ENCODE peak calls at places on chromosomes 6 and 20, in eight cellular contexts. X, P, R, F, S, V, D and I are unnamed samples.

GRCh38 chr6:158640519-158640918 is 4.0 kb downstream of the DYNLT1 start:
- DNase-seq in V (peak; percentile 20), S (peak; percentile 41), F (no peak), D (no peak), R (peak; percentile 12), P (no peak), X (no peak), I (no peak)

GRCh38 chr6:12572884-12573824 is 143.4 kb upstream of the PHACTR1 start:
- DNase-seq in S (no peak), R (peak; percentile 25), F (no peak), P (peak; percentile 92), D (no peak), V (no peak), X (peak; percentile 73), I (peak; percentile 73)

GRCh38 chr20:58192567-58192966 is 35.9 kb downstream of the ANKRD60 start:
- DNase-seq in F (no peak), P (no peak), X (no peak), S (no peak), R (no peak), D (no peak), V (no peak), I (no peak)

GRCh38 chr6:161660666-161661571 is 387.1 kb upstream of the AGPAT4 start:
- DNase-seq in R (no peak), S (no peak), X (no peak), V (no peak), F (no peak), P (no peak), D (no peak), I (no peak)

GRCh38 chr20:48180637-48181036 is 395.4 kb upstream of the SULF2 start:
- DNase-seq in F (no peak), D (no peak), R (no peak), S (no peak), X (no peak), V (no peak), P (peak; percentile 72), I (peak; percentile 26)

GRCh38 chr20:60037120-60037499 is 78.9 kb downstream of the CDH26 start:
- DNase-seq in D (no peak), X (peak; percentile 75), S (no peak), V (no peak), P (no peak), R (no peak), F (no peak), I (peak; percentile 15)

GRCh38 chr6:105164418-105164817 is 15.4 kb downstream of the POPDC3 start:
- DNase-seq in F (peak; percentile 88), V (no peak), D (no peak), R (no peak), S (no peak), P (peak; percentile 40), X (no peak), I (peak; percentile 88)

GRCh38 chr20:56181593-56181992 is 66.9 kb upstream of the MC3R start:
- DNase-seq in R (no peak), P (no peak), S (no peak), X (no peak), F (no peak), D (no peak), V (no peak), I (no peak)

GRCh38 chr6:137316626-137317025 is 97.4 kb upstream of the IFNGR1 start:
- DNase-seq in F (no peak), R (no peak), D (no peak), P (no peak), S (no peak), X (no peak), V (no peak), I (no peak)

GRCh38 chr6:131262060-131262459 is 126.8 kb downstream of the AKAP7 start:
- DNase-seq in R (no peak), P (no peak), D (no peak), S (no peak), F (no peak), X (no peak), V (no peak), I (no peak)

GRCh38 chr6:13307508-13307995 is 20.8 kb downstream of the TBC1D7 start:
- DNase-seq in X (peak; percentile 62), P (peak; percentile 61), S (no peak), F (no peak), R (no peak), V (no peak), D (no peak), I (peak; percentile 93)

GRCh38 chr20:58908216-58908615 is 55.7 kb downstream of the GNAS start:
- DNase-seq in P (no peak), R (no peak), V (no peak), S (no peak), F (no peak), X (no peak), D (no peak), I (no peak)

GRCh38 chr6:107506145-107506544 is 16.2 kb downstream of the SOBP start:
- DNase-seq in F (no peak), S (no peak), D (no peak), X (no peak), R (no peak), P (peak; percentile 78), V (no peak), I (peak; percentile 36)

GRCh38 chr6:133923938-133924593 is 29.0 kb upstream of the TBPL1 start:
- DNase-seq in S (peak; percentile 74), X (no peak), R (peak; percentile 75), D (no peak), V (no peak), P (peak; percentile 66), F (peak; percentile 38), I (peak; percentile 84)

GRCh38 chr20:46563170-46563847 is 12.9 kb upstream of the OCSTAMP start:
- DNase-seq in F (no peak), D (no peak), V (no peak), X (no peak), R (no peak), S (no peak), P (no peak), I (no peak)

GRCh38 chr20:46562009-46562372 is 11.5 kb upstream of the OCSTAMP start:
- DNase-seq in X (no peak), S (no peak), D (no peak), F (no peak), P (no peak), R (no peak), V (no peak), I (no peak)

GRCh38 chr20:46564241-46564957 is 13.9 kb upstream of the OCSTAMP start:
- DNase-seq in S (no peak), X (no peak), V (no peak), R (no peak), P (peak; percentile 50), F (no peak), D (no peak), I (peak; percentile 80)

GRCh38 chr20:46563848-46564197 is 13.4 kb upstream of the OCSTAMP start:
- DNase-seq in F (no peak), D (no peak), S (no peak), X (no peak), V (no peak), R (no peak), P (no peak), I (no peak)

GRCh38 chr20:46562373-46563169 is 12.1 kb upstream of the OCSTAMP start:
- DNase-seq in R (peak; percentile 74), V (no peak), S (peak; percentile 80), P (peak; percentile 40), X (peak; percentile 86), F (peak; percentile 25), D (no peak), I (peak; percentile 64)
- H3K4me3 ChIP-seq in R (peak overlapping the region; percentile 16), V (peak overlapping the region; percentile 28), S (peak overlapping the region; percentile 47), P (no peak overlapping the region), X (peak overlapping the region; percentile 51), F (peak overlapping the region; percentile 55), D (peak overlapping the region; percentile 29), I (peak overlapping the region; percentile 32)

DNA sequence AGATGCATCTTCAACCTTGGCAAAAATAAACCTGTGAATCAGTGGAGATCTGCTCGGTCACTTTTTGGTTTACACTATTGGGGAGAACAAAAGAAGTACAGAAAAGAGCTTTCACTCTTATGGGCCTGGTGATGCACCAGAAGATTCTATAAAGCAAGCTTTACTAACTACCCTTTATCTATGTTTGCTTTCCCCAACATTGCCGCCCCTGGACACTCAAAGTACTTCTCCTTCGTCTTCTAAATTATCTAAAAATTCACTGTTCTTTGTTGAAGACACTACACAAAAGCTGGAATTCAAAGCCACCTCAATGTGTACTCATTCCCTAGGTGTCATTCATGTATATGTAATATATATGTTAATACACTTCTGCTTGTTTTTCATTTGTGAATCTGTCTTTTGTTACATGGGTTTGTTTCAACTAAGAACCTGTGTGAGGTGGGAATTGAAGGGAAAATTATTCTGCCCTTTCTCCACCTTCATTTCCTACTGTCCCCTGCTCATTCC is 97.9 kb upstream of the BTN3A2 start:
- DNase-seq in V (no peak), D (no peak), R (no peak), S (no peak), X (no peak), F (no peak), P (no peak), I (no peak)
- TF ChIP-seq CTCF in V (no peak), D (no peak), R (no peak), S (no peak), X (no peak), F (no peak), P (no peak), I (no peak)

GRCh38 chr20:44399446-44399845 is 43.9 kb downstream of the HNF4A start:
- DNase-seq in R (no peak), F (no peak), D (no peak), S (no peak), X (peak; percentile 73), V (no peak), P (no peak), I (no peak)
- H3K4me3 ChIP-seq in R (no peak overlapping the region), F (no peak overlapping the region), D (no peak overlapping the region), S (no peak overlapping the region), X (no peak overlapping the region), V (no peak overlapping the region), P (no peak overlapping the region), I (no peak overlapping the region)

GRCh38 chr20:63682384-63683139 is 13.9 kb upstream of the TNFRSF6B start:
- DNase-seq in V (peak; percentile 80), P (peak; percentile 99), R (no peak), X (peak; percentile 99), F (peak; percentile 42), D (peak; percentile 98), S (peak; percentile 94), I (peak; percentile 97)

GRCh38 chr20:63679799-63680305 is 16.6 kb upstream of the TNFRSF6B start:
- DNase-seq in X (no peak), V (no peak), R (no peak), F (no peak), D (peak; percentile 66), S (no peak), P (no peak), I (no peak)

GRCh38 chr20:63680857-63681608 is 15.4 kb upstream of the TNFRSF6B start:
- DNase-seq in V (no peak), D (peak; percentile 67), P (no peak), F (no peak), R (no peak), S (no peak), X (no peak), I (no peak)

GRCh38 chr20:63680427-63680826 is 16.0 kb upstream of the TNFRSF6B start:
- DNase-seq in V (no peak), P (no peak), X (no peak), R (no peak), D (peak; percentile 71), F (no peak), S (no peak), I (no peak)

DNA sequence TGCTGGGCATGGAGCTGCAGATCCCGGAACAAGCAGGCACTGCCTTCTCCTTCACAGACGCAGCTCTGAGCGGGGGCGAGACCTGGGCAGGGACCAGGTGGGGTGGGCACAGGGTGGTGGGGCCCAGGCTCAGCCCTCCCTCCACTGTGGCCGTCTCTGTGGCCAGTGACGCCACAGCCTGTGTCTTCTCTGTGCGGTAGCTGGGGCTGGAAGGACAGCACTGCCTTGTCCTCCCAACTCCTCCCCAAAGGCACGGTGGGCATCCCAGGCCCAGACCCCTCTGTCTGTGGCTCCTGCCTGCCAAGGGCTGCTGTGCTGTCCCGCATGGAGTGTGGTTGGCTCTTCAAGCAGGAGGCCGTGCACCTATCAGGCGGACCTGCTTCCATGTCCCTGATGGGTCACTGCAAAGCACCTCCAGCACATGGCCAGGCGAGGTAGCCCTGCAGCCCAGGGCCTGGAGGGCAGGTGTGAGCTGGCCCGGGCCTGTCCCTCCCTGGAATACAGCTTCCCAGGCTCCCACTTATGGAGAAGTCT is 14.8 kb upstream of the TNFRSF6B start:
- DNase-seq in P (no peak), F (no peak), D (peak; percentile 71), V (no peak), R (no peak), X (no peak), S (no peak), I (no peak)
- TF ChIP-seq CTCF in P (no peak), F (no peak), D (no peak), V (no peak), R (no peak), X (no peak), S (no peak), I (no peak)